ENCODE peak calls at places on chromosomes 16 and 17, in six cellular contexts. R is SW 1271, O is right lobe of liver, T is fibroblast of the aortic adventitia, B is T-helper 1 cell, I is WERI-Rb-1. S is an unnamed sample.

GRCh38 chr17:76234354-76234679 is 6.0 kb downstream of the RNF157 start:
- DNase-seq in I (no peak), B (no peak), T (no peak), O (no peak), R (no peak), S (no peak)

GRCh38 chr16:72884037-72884436 is 163.9 kb downstream of the ZFHX3 start:
- DNase-seq in I (no peak), T (peak; percentile 67), R (no peak), B (no peak), O (no peak), S (no peak)

GRCh38 chr16:88534731-88535141 is 35.5 kb upstream of the ZC3H18 start:
- DNase-seq in T (no peak), B (no peak), R (peak; percentile 35), I (peak; percentile 27), O (no peak), S (no peak)

GRCh38 chr17:42312285-42313130 is 24.2 kb downstream of the STAT5A start:
- DNase-seq in T (peak; percentile 73), I (peak; percentile 96), B (peak; percentile 53), R (no peak), O (peak; percentile 92), S (peak; percentile 96)

GRCh38 chr17:44191941-44192496 is 5.2 kb downstream of the TMUB2 start:
- DNase-seq in R (no peak), T (no peak), I (no peak), B (no peak), O (no peak), S (no peak)

GRCh38 chr17:79610151-79610645 is 653 bp downstream of the RBFOX3 start:
- DNase-seq in O (no peak), T (no peak), B (no peak), R (no peak), I (peak; percentile 44), S (no peak)

GRCh38 chr17:80800775-80801391 is 190.8 kb upstream of the CHMP6 start:
- DNase-seq in I (no peak), B (no peak), R (no peak), O (no peak), T (no peak), S (no peak)

GRCh38 chr17:7782237-7782636 is 51.8 kb upstream of the KDM6B start:
- DNase-seq in I (no peak), T (peak; percentile 80), R (no peak), O (no peak), B (no peak), S (no peak)

GRCh38 chr17:4808378-4808767 is 1.4 kb downstream of the PLD2 start:
- DNase-seq in T (peak; percentile 49), O (peak; percentile 90), B (no peak), I (no peak), R (no peak), S (no peak)

GRCh38 chr16:19419691-19420060 is 2.0 kb downstream of the TMC5 start:
- DNase-seq in I (no peak), O (no peak), B (no peak), R (peak; percentile 69), T (no peak), S (no peak)

GRCh38 chr17:43908111-43908721 is 880 bp upstream of the MPP2 start:
- DNase-seq in R (no peak), O (no peak), B (no peak), T (peak; percentile 83), I (peak; percentile 78), S (peak; percentile 86)

GRCh38 chr17:2040219-2040827 is 1.5 kb upstream of the OVCA2 start:
- DNase-seq in B (no peak), R (no peak), T (no peak), O (no peak), I (peak; percentile 42), S (no peak)

GRCh38 chr16:69796285-69797118 is 34.4 kb downstream of the WWP2 start:
- DNase-seq in T (peak; percentile 84), O (no peak), I (peak; percentile 33), R (peak; percentile 49), B (no peak), S (peak; percentile 18)

GRCh38 chr17:32878211-32878610 is 1.3 kb upstream of the MYO1D start:
- DNase-seq in I (no peak), B (no peak), O (no peak), R (no peak), T (peak; percentile 65), S (no peak)

GRCh38 chr17:49249292-49249794 is 18.8 kb upstream of the PHOSPHO1 start:
- DNase-seq in T (peak; percentile 59), I (no peak), R (no peak), B (no peak), O (no peak), S (peak; percentile 58)

GRCh38 chr17:69539274-69539673 is 124.8 kb downstream of the MAP2K6 start:
- DNase-seq in I (peak; percentile 60), T (no peak), B (no peak), R (no peak), O (no peak), S (no peak)

GRCh38 chr17:20053343-20053964 is 44.3 kb downstream of the SPECC1 start:
- DNase-seq in I (no peak), B (no peak), R (no peak), T (peak; percentile 7), O (no peak), S (no peak)

GRCh38 chr17:67027031-67027628 is 17.2 kb upstream of the CACNG1 start:
- DNase-seq in R (no peak), B (no peak), O (no peak), T (peak; percentile 2), I (no peak), S (no peak)

GRCh38 chr17:45775576-45776011 is 8.5 kb upstream of the CRHR1 start:
- DNase-seq in O (peak; percentile 89), R (no peak), T (no peak), I (peak; percentile 42), B (no peak), S (no peak)

GRCh38 chr17:2034157-2034556 is 4.2 kb downstream of the DPH1 start:
- DNase-seq in I (peak; percentile 60), B (no peak), T (peak; percentile 44), R (no peak), O (no peak), S (no peak)

GRCh38 chr17:30238387-30239088 is 3.0 kb upstream of the SLC6A4 start:
- DNase-seq in I (no peak), B (no peak), T (no peak), O (no peak), R (no peak), S (no peak)

GRCh38 chr17:14317383-14317782 is 16.5 kb downstream of the HS3ST3B1 start:
- DNase-seq in O (no peak), I (no peak), T (no peak), B (no peak), R (no peak), S (no peak)

GRCh38 chr17:80290199-80290598 is 29.5 kb downstream of the RNF213 start:
- DNase-seq in R (no peak), T (no peak), O (peak; percentile 37), I (no peak), B (no peak), S (no peak)

GRCh38 chr17:43014946-43015519 is 7.2 kb downstream of the VAT1 start:
- DNase-seq in O (peak; percentile 18), I (no peak), R (no peak), B (no peak), T (peak; percentile 25), S (no peak)

GRCh38 chr16:7352114-7352513 is 19.5 kb downstream of the RBFOX1 start:
- DNase-seq in B (no peak), I (no peak), R (no peak), T (no peak), O (no peak), S (peak; percentile 87)

GRCh38 chr17:57537524-57538410 is 207.3 kb downstream of the CCDC182 start:
- DNase-seq in B (no peak), T (no peak), O (no peak), I (no peak), R (no peak), S (peak; percentile 53)

GRCh38 chr16:27321013-27321960 is 7.5 kb downstream of the IL4R start:
- DNase-seq in T (peak; percentile 69), B (no peak), R (peak; percentile 23), O (no peak), I (no peak), S (no peak)

GRCh38 chr16:46673320-46674013 is 15.5 kb downstream of the VPS35 start:
- DNase-seq in T (peak; percentile 71), B (no peak), O (no peak), R (peak; percentile 55), I (peak; percentile 55), S (peak; percentile 85)

GRCh38 chr16:56987692-56988091 is 1.7 kb upstream of the NLRC5 start:
- DNase-seq in T (no peak), O (no peak), R (no peak), B (no peak), I (no peak), S (no peak)

GRCh38 chr17:81652901-81653771 is 3.2 kb downstream of the PDE6G start:
- DNase-seq in R (no peak), T (no peak), O (no peak), B (no peak), I (no peak), S (no peak)

GRCh38 chr17:58403312-58403711 is 14.0 kb downstream of the RNF43 start:
- DNase-seq in R (no peak), B (no peak), I (no peak), T (no peak), O (no peak), S (peak; percentile 15)